ENCODE peak calls at places on chromosomes 1 and 21, in five cellular contexts. G is cardiac muscle cell, T is colonic mucosa, P is PC-3, Q is GM23248. O is an unnamed sample.

GRCh38 chr1:215987092-215987855 is 420.2 kb downstream of the KCTD3 start:
- DNase-seq in G (no peak), T (no peak), P (no peak), Q (peak; percentile 11), O (no peak)

GRCh38 chr21:33232640-33233039 is 2.9 kb downstream of the IFNAR2 start:
- DNase-seq in G (no peak), T (no peak), P (no peak), Q (no peak), O (no peak)

GRCh38 chr1:236581528-236581927 is 22.8 kb downstream of the HEATR1 start:
- DNase-seq in G (no peak), T (no peak), P (no peak), Q (no peak), O (no peak)

GRCh38 chr1:168488153-168488552 is 55.6 kb downstream of the XCL2 start:
- DNase-seq in G (no peak), T (no peak), P (peak; percentile 48), Q (peak; percentile 72), O (no peak)

GRCh38 chr1:116544588-116545358 is 26.1 kb downstream of the CD58 start:
- DNase-seq in G (no peak), T (no peak), P (no peak), Q (no peak), O (no peak)

GRCh38 chr1:19138958-19139581 is 71.0 kb downstream of the UBR4 start:
- DNase-seq in G (no peak), T (no peak), P (no peak), Q (no peak), O (no peak)

GRCh38 chr21:33949516-33950424 is 34.2 kb upstream of the ATP5PO start:
- DNase-seq in G (no peak), T (no peak), P (no peak), Q (no peak), O (no peak)

GRCh38 chr1:68819190-68819829 is 322.4 kb upstream of the DEPDC1 start:
- DNase-seq in G (peak; percentile 51), T (no peak), P (peak; percentile 5), Q (peak; percentile 37), O (no peak)

GRCh38 chr1:100100202-100100601 is 32.5 kb downstream of the SASS6 start:
- DNase-seq in G (no peak), T (no peak), P (no peak), Q (peak; percentile 36), O (no peak)

GRCh38 chr1:193141804-193142203 is 20.0 kb downstream of the CDC73 start:
- DNase-seq in G (no peak), T (no peak), P (no peak), Q (no peak), O (no peak)

GRCh38 chr1:155871390-155871789 is 12.0 kb downstream of the SYT11 start:
- DNase-seq in G (peak; percentile 14), T (no peak), P (no peak), Q (no peak), O (no peak)

GRCh38 chr1:235225299-235225698 is 64.2 kb upstream of the RBM34 start:
- DNase-seq in G (no peak), T (no peak), P (no peak), Q (no peak), O (no peak)

DNA sequence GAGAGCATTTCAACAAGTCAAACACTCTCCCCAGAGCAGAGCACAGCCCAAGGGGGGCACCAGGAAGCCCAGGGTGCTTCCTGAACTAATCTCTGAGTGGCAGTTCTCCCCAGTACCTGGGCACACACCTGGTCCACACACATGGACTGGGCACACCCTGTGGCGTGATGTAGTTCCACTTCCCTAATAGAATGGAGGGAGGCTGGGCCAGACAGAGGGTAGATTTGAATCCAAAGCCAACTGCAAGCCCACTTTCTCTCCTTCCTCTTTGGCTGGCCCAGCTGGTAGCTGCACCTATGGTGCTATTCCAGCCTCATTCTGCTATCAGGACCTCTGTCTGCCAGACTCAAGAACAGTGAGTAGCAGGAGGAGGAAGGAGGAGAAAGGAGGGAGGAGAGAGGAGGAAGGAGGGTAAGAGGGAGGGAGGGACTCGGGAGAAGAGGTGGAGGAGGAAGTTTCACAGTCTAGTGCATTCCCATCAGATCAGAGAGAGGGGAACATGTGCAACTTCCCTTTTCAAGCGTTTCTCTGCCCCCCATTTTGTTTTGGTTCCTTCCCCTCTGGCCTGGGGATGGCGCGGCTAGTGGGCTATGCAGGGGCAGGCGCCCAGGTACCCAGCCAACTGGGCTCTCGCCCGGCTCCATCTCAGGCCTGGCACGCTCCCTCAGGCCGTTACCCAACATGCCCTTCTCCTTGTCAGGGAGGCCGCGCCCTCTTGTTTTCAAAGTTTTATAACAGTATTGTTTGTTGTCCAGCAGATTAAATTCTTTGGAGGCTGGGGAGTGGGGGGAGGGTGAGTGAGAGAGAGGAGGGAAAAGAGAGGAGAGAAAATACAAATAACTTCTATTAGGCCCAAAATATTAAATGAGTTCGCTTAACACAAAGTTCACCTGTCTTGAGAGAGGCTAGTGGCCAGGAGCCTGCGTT is 55.8 kb downstream of the CD46 start:
- DNase-seq in G (no peak), T (peak; percentile 89), P (no peak), Q (no peak), O (no peak)
- H3K27ac ChIP-seq in G (no peak overlapping the region), T (peak overlapping the region; percentile 80), P (peak overlapping the region; percentile 88), Q (no peak overlapping the region), O (peak overlapping the region; percentile 84)

DNA sequence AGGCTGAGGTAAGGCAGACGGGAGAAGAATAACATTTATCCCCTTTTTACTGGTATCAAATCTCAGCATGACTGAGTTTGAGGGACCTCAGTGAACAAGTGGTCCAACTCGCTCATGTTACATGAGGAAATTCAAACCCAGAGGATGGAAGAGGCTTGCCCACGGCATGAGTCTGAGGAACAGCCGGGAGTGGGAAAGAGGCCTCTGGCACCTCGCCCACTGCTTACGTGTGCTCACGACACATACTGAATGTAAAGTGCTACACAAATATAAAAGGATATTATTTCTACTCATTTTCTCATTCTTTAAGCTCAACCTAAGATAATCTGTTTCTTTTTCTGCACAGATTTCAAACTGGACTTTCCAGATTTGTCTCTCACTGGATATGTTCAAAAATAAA is 14.7 kb downstream of the BEND5 start:
- DNase-seq in G (no peak), T (no peak), P (no peak), Q (peak; percentile 37), O (no peak)
- H3K27ac ChIP-seq in G (no peak overlapping the region), T (no peak overlapping the region), P (no peak overlapping the region), Q (no peak overlapping the region), O (no peak overlapping the region)

GRCh38 chr1:13832536-13832935 is 132.5 kb downstream of the PRDM2 start:
- DNase-seq in G (no peak), T (peak; percentile 84), P (no peak), Q (no peak), O (no peak)
- H3K27ac ChIP-seq in G (no peak overlapping the region), T (no peak overlapping the region), P (no peak overlapping the region), Q (no peak overlapping the region), O (no peak overlapping the region)

DNA sequence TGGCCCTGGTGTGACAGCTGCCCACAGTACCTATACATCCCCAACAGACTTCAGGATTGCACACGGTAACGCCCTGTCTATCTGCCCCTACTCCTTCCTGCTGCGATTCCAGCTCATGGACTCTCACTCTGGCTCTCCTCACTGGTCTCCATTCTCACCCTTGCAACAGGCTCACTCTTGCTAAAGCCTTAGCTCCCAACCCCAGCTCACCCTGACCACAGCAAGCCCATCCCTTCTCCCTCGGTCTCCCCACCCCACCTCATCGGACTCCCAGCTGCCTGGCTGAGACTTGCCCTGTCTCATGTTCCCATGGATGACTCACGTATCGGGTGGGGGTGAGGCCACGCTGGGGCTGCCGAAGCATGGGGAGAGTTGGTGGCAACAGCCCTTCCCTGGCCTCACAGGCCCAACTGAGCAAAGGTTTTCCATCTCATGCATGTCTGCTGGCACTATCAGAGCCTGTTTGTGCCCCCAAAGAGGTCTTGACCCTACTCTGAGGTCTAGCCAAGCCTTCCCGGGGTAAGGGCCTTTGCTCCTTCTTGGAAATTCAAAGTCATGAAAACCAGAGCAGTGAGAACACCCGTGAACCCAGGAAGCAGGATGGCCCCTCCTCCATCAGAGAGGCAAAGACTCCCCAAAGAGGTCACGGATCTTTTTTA is 7.1 kb downstream of the PHLDA3 start:
- DNase-seq in G (no peak), T (peak; percentile 67), P (peak; percentile 100), Q (peak; percentile 99), O (peak; percentile 99)
- H3K27ac ChIP-seq in G (peak overlapping the region; percentile 73), T (peak overlapping the region; percentile 63), P (peak overlapping the region; percentile 84), Q (peak overlapping the region; percentile 98), O (peak overlapping the region; percentile 100)

DNA sequence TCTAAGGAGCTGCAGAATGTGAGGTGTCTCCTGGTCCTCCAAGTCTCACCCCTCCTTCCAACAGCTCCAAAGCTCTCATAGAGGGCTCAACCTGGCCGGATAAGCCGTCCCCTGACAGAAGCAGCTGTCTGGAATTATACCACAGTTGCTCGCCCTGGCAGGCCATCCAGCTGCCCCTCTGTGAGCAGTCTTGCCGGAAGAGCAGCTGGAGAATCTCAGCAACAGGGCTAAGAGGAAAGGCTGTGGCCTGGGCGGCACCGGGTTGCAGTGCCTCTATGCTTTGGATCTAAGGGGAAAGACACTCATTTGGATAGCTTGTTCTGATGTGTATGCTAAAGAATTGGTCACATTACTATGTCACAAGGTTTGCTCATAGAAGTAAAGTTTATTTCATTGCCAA is 12.4 kb downstream of the TMCC2 start:
- DNase-seq in G (no peak), T (no peak), P (no peak), Q (no peak), O (no peak)
- H3K27ac ChIP-seq in G (no peak overlapping the region), T (no peak overlapping the region), P (no peak overlapping the region), Q (no peak overlapping the region), O (no peak overlapping the region)

DNA sequence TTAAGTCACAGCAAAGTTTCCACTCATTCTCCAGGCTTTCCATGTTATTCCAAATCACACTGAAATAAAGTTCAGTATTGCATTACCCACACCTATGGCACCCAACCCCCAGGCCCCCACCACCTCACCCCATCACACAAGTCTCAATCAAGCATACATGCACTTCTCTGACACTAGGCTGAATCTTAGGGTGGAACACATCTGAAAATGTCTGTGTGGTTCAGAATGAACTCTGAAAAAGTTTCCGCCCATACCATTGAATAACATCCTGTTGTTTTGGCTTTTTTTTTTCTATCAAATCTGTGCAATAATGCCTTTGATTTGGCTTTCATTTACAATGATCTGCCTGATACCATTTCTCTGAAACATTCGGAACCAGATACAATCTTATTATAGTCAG is 25.8 kb upstream of the LRRC8C start:
- DNase-seq in G (no peak), T (no peak), P (no peak), Q (no peak), O (no peak)
- H3K27ac ChIP-seq in G (no peak overlapping the region), T (no peak overlapping the region), P (no peak overlapping the region), Q (no peak overlapping the region), O (no peak overlapping the region)